ENCODE peak calls at places on chromosomes 3 and 15, in six cellular contexts. Z is fibroblast of lung, T is IMR-90, V is GM23338, I is neural progenitor cell, O is HepG2. D is an unnamed sample. For H3K4me1 and H3K36me3, the result is how much of the 10 kb centered on the place peaks cover.

GRCh38 chr15:69025320-69025719 is 10.8 kb downstream of the NOX5 start:
- DNase-seq in O (no peak), T (peak), I (no peak), Z (no peak), V (no peak), D (no peak)

GRCh38 chr15:72590427-72590826 is 64.1 kb upstream of the GOLGA6B start:
- DNase-seq in T (no peak), V (no peak), O (no peak), Z (no peak), I (no peak), D (no peak)

GRCh38 chr3:34009480-34009844 is 211.0 kb downstream of the PDCD6IP start:
- DNase-seq in V (no peak), Z (no peak), I (peak), O (no peak), T (peak), D (no peak)

GRCh38 chr3:133799794-133800585 is 5.6 kb upstream of the SRPRB start:
- DNase-seq in V (no peak), O (peak), T (peak), I (no peak), Z (no peak), D (no peak)

GRCh38 chr3:187533797-187534196 is 136.4 kb downstream of the SST start:
- DNase-seq in T (no peak), Z (no peak), O (no peak), V (no peak), I (no peak), D (no peak)

GRCh38 chr15:86863226-86863915 is 783.7 kb downstream of the AGBL1 start:
- DNase-seq in V (no peak), Z (peak), I (no peak), T (no peak), O (no peak), D (no peak)

GRCh38 chr3:174409085-174409743 is 449.9 kb upstream of the NAALADL2 start:
- DNase-seq in V (no peak), I (peak), Z (no peak), O (no peak), T (no peak), D (no peak)

GRCh38 chr3:20739814-20740213 is 553.8 kb upstream of the SGO1 start:
- DNase-seq in V (no peak), Z (peak), O (no peak), T (no peak), I (no peak), D (no peak)

GRCh38 chr3:127572186-127572585 is 18.3 kb downstream of the TPRA1 start:
- DNase-seq in Z (no peak), O (no peak), V (no peak), I (no peak), T (no peak), D (no peak)

GRCh38 chr3:187673012-187673411 is 2.8 kb upstream of the SST start:
- DNase-seq in O (no peak), V (no peak), I (no peak), T (no peak), Z (no peak), D (no peak)

GRCh38 chr3:52292247-52293065 is 4.8 kb downstream of the GLYCTK start:
- DNase-seq in Z (no peak), T (no peak), I (no peak), V (no peak), O (no peak), D (no peak)

GRCh38 chr3:11078826-11079520 is 75.3 kb upstream of the HRH1 start:
- DNase-seq in I (peak), V (no peak), Z (no peak), O (no peak), T (no peak), D (no peak)

GRCh38 chr3:139677341-139678155 is at the start of gene NMNAT3:
- DNase-seq in I (peak), O (peak), T (peak), Z (peak), V (peak), D (peak)

GRCh38 chr3:44885618-44886017 is 11.2 kb downstream of the TGM4 start:
- DNase-seq in Z (peak), O (peak), T (peak), V (no peak), I (no peak), D (no peak)

GRCh38 chr15:24945711-24946110 is 9.1 kb upstream of the SNRPN start:
- DNase-seq in T (no peak), Z (peak), V (no peak), O (no peak), I (no peak), D (no peak)

GRCh38 chr3:53843195-53844177 is 2.7 kb downstream of the CHDH start:
- DNase-seq in Z (no peak), O (no peak), T (no peak), V (no peak), I (no peak), D (no peak)

GRCh38 chr15:70825841-70826240 is 28.1 kb downstream of the LARP6 start:
- DNase-seq in V (no peak), T (no peak), O (no peak), I (no peak), Z (no peak), D (no peak)

GRCh38 chr3:13022348-13023250 is 50.6 kb downstream of the IQSEC1 start:
- DNase-seq in T (peak), I (peak), O (no peak), V (peak), Z (peak), D (peak)

GRCh38 chr3:64067510-64068346 is 44.4 kb upstream of the PSMD6 start:
- DNase-seq in O (no peak), I (no peak), T (peak), V (no peak), Z (no peak), D (no peak)

GRCh38 chr15:47523669-47524068 is 193.6 kb upstream of the SEMA6D start:
- DNase-seq in V (no peak), Z (peak), O (no peak), I (no peak), T (peak), D (no peak)

GRCh38 chr3:194369522-194370279 is at the start of gene LRRC15:
- DNase-seq in I (peak), O (peak), V (peak), T (peak), Z (peak), D (peak)

GRCh38 chr3:159848348-159849118 is 140.1 kb upstream of the IL12A start:
- DNase-seq in T (no peak), O (no peak), I (no peak), V (no peak), Z (no peak), D (no peak)

GRCh38 chr3:18217512-18218174 is 207.5 kb downstream of the SATB1 start:
- DNase-seq in T (no peak), I (no peak), Z (peak), O (no peak), V (no peak), D (no peak)

GRCh38 chr15:40246496-40247275 is 7.8 kb downstream of the PAK6 start:
- DNase-seq in T (no peak), Z (no peak), V (no peak), I (no peak), O (no peak), D (no peak)

GRCh38 chr3:38644662-38645053 is 4.8 kb downstream of the SCN5A start:
- DNase-seq in V (no peak), Z (no peak), O (no peak), I (no peak), T (no peak), D (peak)
- H3K4me1 ChIP-seq in V (under half), Z (under half), O (under half), I (under half), T (under half), D (under half)

GRCh38 chr3:48859188-48859587 is 11.5 kb upstream of the PRKAR2A start:
- DNase-seq in O (no peak), I (no peak), Z (no peak), V (no peak), T (no peak), D (no peak)
- H3K36me3 ChIP-seq in O (under half), I (under half), Z (under half), V (under half), T (under half), D (under half)

DNA sequence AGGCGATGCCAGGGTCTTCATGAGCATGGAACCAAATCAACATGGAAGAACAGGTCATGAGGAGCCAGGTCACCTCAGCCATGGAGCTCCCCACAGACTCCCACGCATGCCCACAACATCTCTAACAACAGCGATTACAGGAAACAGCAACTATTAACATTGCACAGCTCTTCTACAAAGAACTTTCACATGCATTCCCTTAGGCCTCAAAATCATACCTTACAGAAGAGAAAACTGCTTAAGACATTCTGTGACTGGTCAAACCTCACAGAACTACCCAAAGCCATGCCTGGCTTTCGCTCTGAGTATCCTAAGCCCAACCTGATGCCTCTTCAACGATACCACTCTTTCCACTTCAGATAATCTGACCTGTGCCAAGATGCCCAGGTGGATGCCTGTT is 117.8 kb downstream of the OXNAD1 start:
- DNase-seq in V (no peak), Z (no peak), T (no peak), O (no peak), I (no peak), D (no peak)
- H3K4me3 ChIP-seq in V (no peak), Z (no peak), T (no peak), O (no peak), I (no peak), D (no peak)

DNA sequence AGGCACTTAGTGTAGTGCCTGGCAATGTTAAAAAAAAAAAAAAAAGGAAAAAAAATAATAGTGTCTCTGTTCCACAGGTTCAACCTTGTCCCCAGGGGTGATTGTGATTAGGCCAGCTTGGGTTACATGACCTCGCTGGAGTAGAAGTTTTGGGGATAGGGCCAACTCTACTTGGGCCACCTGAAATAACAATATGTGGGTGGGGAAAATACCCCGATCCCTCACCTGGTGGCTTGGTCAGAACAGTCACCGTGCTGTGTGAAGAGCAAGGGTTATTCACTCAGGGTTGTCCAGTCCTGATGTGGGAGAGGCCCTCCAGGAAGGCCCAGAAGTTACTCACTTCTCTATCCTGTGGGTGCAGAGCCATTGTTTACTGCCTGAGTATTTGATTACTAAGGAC is 19.5 kb downstream of the XYLB start:
- DNase-seq in I (no peak), Z (no peak), V (no peak), T (no peak), O (no peak), D (no peak)
- H3K4me1 ChIP-seq in I (under half), Z (under half), V (under half), T (under half), O (under half), D (under half)

GRCh38 chr3:24936574-24936973 is 441.9 kb upstream of the THRB start:
- DNase-seq in I (no peak), V (no peak), O (no peak), T (no peak), Z (no peak), D (no peak)
- H3K36me3 ChIP-seq in I (under half), V (under half), O (under half), T (under half), Z (under half), D (under half)

DNA sequence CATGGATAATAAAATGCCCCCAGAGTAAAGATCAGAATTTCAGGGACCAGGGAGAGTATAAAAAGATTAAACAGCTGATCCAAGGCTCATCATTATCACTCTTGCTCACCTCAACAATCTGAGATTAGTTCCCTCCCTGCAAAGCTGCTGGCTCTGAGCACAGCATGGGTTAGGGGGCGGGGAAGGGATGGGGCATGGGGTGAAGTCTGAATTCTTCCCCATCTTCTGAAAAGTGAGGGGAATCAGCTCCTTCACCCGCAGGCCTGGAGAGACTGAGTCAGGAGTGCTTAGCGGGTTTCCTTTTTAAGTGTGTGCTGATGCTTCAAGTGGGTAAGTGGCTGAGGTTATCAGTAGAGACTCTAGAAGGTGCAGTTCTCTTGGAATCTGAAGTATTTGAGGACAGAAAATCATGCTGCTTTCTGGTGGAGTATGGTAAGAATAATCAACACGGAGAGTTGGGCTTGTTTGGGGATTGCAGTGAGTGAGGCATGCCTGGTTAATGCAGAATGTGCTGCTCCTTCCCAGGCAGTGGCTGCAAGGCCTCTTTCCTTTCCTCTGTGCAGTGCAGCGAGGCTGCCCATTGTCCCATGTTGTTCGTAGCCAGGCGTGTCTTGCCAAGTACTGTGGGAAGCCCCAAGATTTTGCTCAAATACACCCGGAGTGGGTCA is 59.2 kb upstream of the TRAK1 start:
- DNase-seq in O (no peak), I (peak), Z (no peak), T (peak), V (peak), D (no peak)
- H3K4me3 ChIP-seq in O (peak), I (peak), Z (no peak), T (no peak), V (no peak), D (no peak)

GRCh38 chr3:128780438-128780837 is 54.5 kb downstream of the RAB7A start:
- DNase-seq in I (no peak), Z (no peak), T (no peak), O (no peak), V (no peak), D (no peak)
- H3K4me1 ChIP-seq in I (under half), Z (under half), T (under half), O (half or more), V (under half), D (under half)

DNA sequence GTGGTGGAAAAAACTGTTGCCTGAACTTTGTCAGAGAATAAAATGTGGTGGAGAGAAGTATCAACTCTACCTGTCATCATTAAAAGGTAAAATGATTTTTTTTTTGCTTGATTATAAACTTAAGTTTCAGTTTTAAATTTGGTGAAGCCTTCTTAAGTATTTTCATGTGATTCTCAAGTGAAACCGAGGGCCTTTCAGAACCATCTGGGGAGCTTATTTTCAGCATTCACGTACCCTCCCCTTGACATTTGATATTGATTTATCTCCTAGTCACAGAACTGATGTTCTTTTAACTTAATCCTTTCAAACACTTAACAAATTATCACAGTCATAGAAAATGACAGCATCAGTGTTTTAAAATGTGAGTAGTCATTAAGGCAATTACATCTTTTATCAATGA is 38.5 kb downstream of the HPS3 start:
- DNase-seq in I (no peak), Z (no peak), V (no peak), O (no peak), T (no peak), D (no peak)
- H3K36me3 ChIP-seq in I (under half), Z (under half), V (under half), O (under half), T (under half), D (under half)

GRCh38 chr15:74374648-74375302 is 7.3 kb upstream of the CYP11A1 start:
- DNase-seq in O (no peak), V (peak), Z (no peak), T (no peak), I (no peak), D (no peak)
- H3K4me3 ChIP-seq in O (no peak), V (peak), Z (peak), T (peak), I (peak), D (peak)

GRCh38 chr15:74413350-74414080 is 20.2 kb downstream of the SEMA7A start:
- DNase-seq in I (no peak), T (no peak), Z (no peak), O (no peak), V (no peak), D (no peak)
- H3K4me1 ChIP-seq in I (under half), T (under half), Z (under half), O (under half), V (under half), D (under half)

D was measured in HAP-1.